ENCODE peak calls at places on chromosomes 7 and 10, in four cellular contexts. R is left cardiac atrium, G is NCI-H1092 treated with DMSO at 0.1 percent for 48 hours, F is NCI-H774. W is an unnamed sample.

GRCh38 chr10:128316925-128317324 is 190.7 kb upstream of the MKI67 start:
- DNase-seq in F (no peak), G (no peak), R (no peak), W (no peak)

GRCh38 chr7:42491106-42491505 is 254.1 kb upstream of the GLI3 start:
- DNase-seq in R (no peak), F (no peak), G (no peak), W (no peak)

GRCh38 chr7:38294926-38295325 is 21.5 kb upstream of the TARP start:
- DNase-seq in F (no peak), G (no peak), R (no peak), W (no peak)

GRCh38 chr7:71735961-71736556 is 604.1 kb downstream of the GALNT17 start:
- DNase-seq in R (peak; percentile 55), G (peak; percentile 37), F (peak; percentile 57), W (no peak)

GRCh38 chr10:118504044-118504944 is 91.2 kb downstream of the PRLHR start:
- DNase-seq in R (no peak), F (no peak), G (no peak), W (no peak)

GRCh38 chr7:133668296-133669060 is 415.6 kb downstream of the EXOC4 start:
- DNase-seq in F (no peak), R (no peak), G (no peak), W (no peak)

GRCh38 chr7:90250601-90251303 is 5.8 kb downstream of the CFAP69 start:
- DNase-seq in G (no peak), F (no peak), R (no peak), W (no peak)

GRCh38 chr7:5314864-5315263 is 32.1 kb downstream of the SLC29A4 start:
- DNase-seq in R (no peak), G (no peak), F (no peak), W (no peak)

GRCh38 chr10:60099998-60100747 is 193.8 kb upstream of the CCDC6 start:
- DNase-seq in G (peak; percentile 8), R (no peak), F (peak; percentile 51), W (no peak)